ENCODE peak calls at places on chromosomes 3 and 15, in four cellular contexts. G is A549; Q is CD8-positive, alpha-beta T cell; E is mucosa of descending colon. R is an unnamed sample.

GRCh38 chr3:165056510-165056909 is 21.8 kb downstream of the SI start:
- DNase-seq in Q (no peak), G (no peak), E (no peak), R (peak; percentile 4)

GRCh38 chr3:50623840-50624474 is 7.0 kb downstream of the MAPKAPK3 start:
- DNase-seq in E (no peak), Q (no peak), G (no peak), R (no peak)

GRCh38 chr3:8563146-8563545 is 61.5 kb downstream of the LMCD1 start:
- DNase-seq in G (no peak), E (no peak), Q (no peak), R (no peak)

GRCh38 chr3:57064615-57065014 is 4.2 kb downstream of the SPATA12 start:
- DNase-seq in Q (no peak), G (no peak), E (no peak), R (no peak)

GRCh38 chr15:80159811-80160569 is 7.2 kb downstream of the FAH start:
- DNase-seq in G (no peak), E (no peak), Q (no peak), R (no peak)

GRCh38 chr3:126464997-126465396 is 10.7 kb downstream of the ZXDC start:
- DNase-seq in Q (no peak), G (no peak), E (no peak), R (no peak)

GRCh38 chr3:65251375-65251774 is 563.6 kb upstream of the ADAMTS9 start:
- DNase-seq in E (no peak), Q (no peak), G (no peak), R (no peak)

GRCh38 chr3:70899816-70900215 is 587.4 kb upstream of the MDFIC2 start:
- DNase-seq in G (no peak), Q (no peak), E (no peak), R (no peak)

GRCh38 chr3:124888482-124889441 is 1.6 kb upstream of the ITGB5 start:
- DNase-seq in G (no peak), E (no peak), Q (no peak), R (no peak)

GRCh38 chr3:65978116-65978515 is 60.6 kb downstream of the MAGI1 start:
- DNase-seq in G (no peak), E (no peak), Q (no peak), R (no peak)

GRCh38 chr3:121758727-121759450 is 9.3 kb upstream of the GOLGB1 start:
- DNase-seq in E (no peak), G (no peak), Q (no peak), R (no peak)

GRCh38 chr3:102016417-102016816 is 167.1 kb downstream of the NFKBIZ start:
- DNase-seq in E (no peak), G (no peak), Q (no peak), R (no peak)

GRCh38 chr15:101036189-101036588 is 117.0 kb downstream of the LRRK1 start:
- DNase-seq in G (no peak), Q (no peak), E (no peak), R (no peak)

GRCh38 chr15:68301300-68301699 is 23.8 kb downstream of the FEM1B start:
- DNase-seq in E (no peak), Q (no peak), G (no peak), R (no peak)

GRCh38 chr3:108946292-108947290 is 7.1 kb downstream of the GUCA1C start:
- DNase-seq in E (no peak), Q (no peak), G (no peak), R (no peak)

GRCh38 chr3:141738636-141739363 is 702 bp downstream of the RNF7 start:
- DNase-seq in Q (peak; percentile 11), G (peak; percentile 51), E (peak; percentile 84), R (no peak)

GRCh38 chr3:74883690-74884089 is 269.2 kb upstream of the CNTN3 start:
- DNase-seq in E (peak; percentile 2), Q (no peak), G (peak; percentile 4), R (no peak)

GRCh38 chr3:23809840-23810341 is 4.1 kb downstream of the UBE2E1 start:
- DNase-seq in Q (no peak), E (no peak), G (no peak), R (no peak)

GRCh38 chr3:23809294-23809693 is 3.5 kb downstream of the UBE2E1 start:
- DNase-seq in E (no peak), G (no peak), Q (no peak), R (no peak)

GRCh38 chr3:23811117-23811487 is 5.3 kb downstream of the UBE2E1 start:
- DNase-seq in G (no peak), E (peak; percentile 38), Q (no peak), R (peak; percentile 43)

GRCh38 chr3:23810342-23811116 is 4.8 kb downstream of the UBE2E1 start:
- DNase-seq in E (peak; percentile 71), Q (peak; percentile 28), G (peak; percentile 64), R (peak; percentile 67)

GRCh38 chr3:23811919-23812318 is 6.2 kb downstream of the UBE2E1 start:
- DNase-seq in G (no peak), Q (no peak), E (no peak), R (no peak)
- H3K4me3 ChIP-seq in G (peak overlapping the region; percentile 66), Q (no peak overlapping the region), E (no peak overlapping the region), R (peak overlapping the region; percentile 70)

DNA sequence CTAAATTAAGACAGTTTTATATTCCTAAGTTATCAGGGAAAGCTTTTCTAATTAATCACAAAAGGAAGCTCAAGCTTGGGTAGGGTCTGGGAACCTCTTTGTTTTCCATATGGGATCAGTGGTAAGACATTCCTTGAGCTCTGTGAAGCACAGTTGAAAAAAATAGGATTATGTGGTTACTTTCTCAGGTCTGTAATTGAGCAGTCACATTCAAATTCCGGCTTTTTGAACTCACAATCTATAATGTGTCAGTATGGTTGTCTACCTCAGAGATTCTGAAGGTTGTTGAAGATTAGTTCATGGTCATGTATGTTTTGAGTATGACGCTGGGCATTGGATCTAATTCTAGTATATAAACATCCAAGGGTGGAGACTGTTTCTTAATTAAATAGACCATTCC is 364.5 kb downstream of the LPP start:
- DNase-seq in G (no peak), Q (no peak), E (no peak), R (no peak)
- TF ChIP-seq CTCF in G (no peak), Q (no peak), E (no peak), R (no peak)

GRCh38 chr3:16510620-16511319 is 2.7 kb downstream of the RFTN1 start:
- DNase-seq in G (no peak), E (no peak), Q (no peak), R (no peak)
- H3K4me3 ChIP-seq in G (no peak overlapping the region), E (no peak overlapping the region), Q (no peak overlapping the region), R (no peak overlapping the region)

GRCh38 chr15:39746176-39746575 is 36.5 kb downstream of the FSIP1 start:
- DNase-seq in Q (no peak), E (no peak), G (no peak), R (no peak)

GRCh38 chr15:39741258-39741657 is 41.4 kb downstream of the FSIP1 start:
- DNase-seq in E (no peak), Q (no peak), G (no peak), R (no peak)

GRCh38 chr15:39745415-39745814 is 37.2 kb downstream of the FSIP1 start:
- DNase-seq in E (peak; percentile 69), G (no peak), Q (no peak), R (no peak)

GRCh38 chr15:39744334-39745103 is 38.1 kb downstream of the FSIP1 start:
- DNase-seq in Q (no peak), E (no peak), G (no peak), R (no peak)

GRCh38 chr15:39743611-39744010 is 39.0 kb downstream of the FSIP1 start:
- DNase-seq in E (no peak), Q (no peak), G (no peak), R (no peak)
- TF ChIP-seq CTCF in E (no peak), Q (no peak), G (no peak), R (no peak)

DNA sequence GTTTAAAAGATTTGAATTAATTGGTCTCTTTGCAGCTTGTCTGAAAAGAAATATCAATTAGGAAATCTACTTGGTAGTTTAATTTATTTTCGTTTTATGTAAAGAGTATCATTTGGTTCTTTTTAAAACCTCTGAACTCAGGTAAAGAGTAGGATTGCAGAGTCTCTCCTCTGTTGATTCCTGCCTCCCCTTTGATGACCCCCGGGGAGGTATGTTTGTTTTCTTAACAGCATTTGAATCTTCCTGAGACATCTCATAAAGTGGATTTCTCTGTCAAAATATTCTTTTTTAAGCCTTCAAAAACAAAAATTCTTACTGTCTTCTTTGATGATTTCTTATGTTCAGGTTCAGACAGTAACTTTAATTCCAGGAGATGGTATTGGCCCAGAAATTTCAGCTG is 8.0 kb downstream of the IDH3A start:
- DNase-seq in E (no peak), Q (no peak), G (no peak), R (no peak)
- H3K4me3 ChIP-seq in E (no peak overlapping the region), Q (no peak overlapping the region), G (no peak overlapping the region), R (no peak overlapping the region)

GRCh38 chr15:66386204-66387123 is at the start of gene MAP2K1:
- DNase-seq in Q (peak; percentile 99), E (peak; percentile 98), G (peak; percentile 97), R (peak; percentile 97)
- TF ChIP-seq CTCF in Q (peak; percentile 71), E (peak; percentile 76), G (peak; percentile 83), R (peak; percentile 28)

GRCh38 chr3:183058351-183058750 is 40.9 kb downstream of the MCCC1 start:
- DNase-seq in Q (no peak), E (no peak), G (no peak), R (no peak)

GRCh38 chr3:183064475-183064874 is 34.8 kb downstream of the MCCC1 start:
- DNase-seq in E (no peak), Q (no peak), G (no peak), R (no peak)

GRCh38 chr3:183061431-183062172 is 37.7 kb downstream of the MCCC1 start:
- DNase-seq in E (no peak), G (no peak), Q (no peak), R (no peak)
- H3K4me3 ChIP-seq in E (no peak overlapping the region), G (no peak overlapping the region), Q (no peak overlapping the region), R (no peak overlapping the region)

GRCh38 chr3:129316121-129317013 is 37.7 kb downstream of the HMCES start:
- DNase-seq in E (peak; percentile 91), G (peak; percentile 82), Q (peak; percentile 94), R (peak; percentile 89)
- TF ChIP-seq CTCF in E (peak; percentile 27), G (peak; percentile 59), Q (peak; percentile 68), R (peak; percentile 49)

DNA sequence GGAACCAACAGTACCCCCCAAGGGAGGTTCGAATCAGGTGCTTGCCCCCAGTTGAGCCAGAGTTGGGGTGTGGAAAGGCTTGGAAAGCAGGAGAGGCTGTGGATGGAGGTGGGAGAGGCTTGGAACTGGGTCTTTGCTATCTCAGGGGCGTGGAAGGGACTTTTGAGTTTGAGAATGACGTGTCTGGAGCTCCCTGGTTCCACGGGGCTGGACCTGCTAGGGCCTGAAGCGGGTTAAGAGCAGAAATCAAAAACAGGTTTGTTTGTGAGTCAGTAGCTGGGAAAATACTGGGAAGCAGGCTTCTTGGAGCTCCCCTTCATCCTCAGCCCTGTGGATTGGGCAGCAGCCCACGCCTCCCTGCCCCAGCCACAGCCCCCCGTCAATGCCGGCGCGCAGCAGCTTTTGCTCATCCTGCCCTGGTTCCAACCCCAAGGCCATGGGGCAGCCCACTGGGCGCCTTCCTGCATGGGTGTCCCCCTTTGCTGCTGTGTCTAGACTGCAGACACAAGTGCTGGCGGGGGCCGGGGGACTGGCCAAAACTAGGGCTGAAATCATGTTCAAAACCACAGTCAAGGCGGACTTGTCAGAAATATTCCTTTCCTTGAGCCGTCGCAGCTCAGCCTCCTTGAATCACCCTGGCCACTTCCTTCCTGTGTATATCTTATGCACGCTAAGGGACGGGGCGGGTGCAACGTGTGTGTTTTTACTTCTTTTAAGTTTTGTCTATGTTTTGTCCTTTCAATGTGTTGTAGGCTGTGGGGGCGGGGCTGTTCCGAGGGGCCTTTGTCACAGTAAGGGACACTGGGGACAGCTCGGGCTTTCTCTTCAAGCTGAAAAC is 108.0 kb downstream of the KLF13 start:
- DNase-seq in E (peak; percentile 74), Q (peak; percentile 82), G (no peak), R (no peak)
- H3K4me3 ChIP-seq in E (no peak overlapping the region), Q (peak overlapping the region; percentile 43), G (no peak overlapping the region), R (no peak overlapping the region)

GRCh38 chr3:160225181-160226025 is at the start of gene C3orf80:
- DNase-seq in G (peak; percentile 66), Q (peak; percentile 23), E (peak; percentile 36), R (peak; percentile 67)
- TF ChIP-seq CTCF in G (peak; percentile 58), Q (no peak), E (no peak), R (peak; percentile 9)

R was measured in Caco-2.